ENCODE peak calls at places on chromosomes 6 and 20, in six cellular contexts. One of them, this sample, is unnamed.

GRCh38 chr6:82227770-82228169 is 19.8 kb downstream of the IBTK start:
- DNase-seq in A549: no peak
- DNase-seq in HL-60: no peak
- DNase-seq in Panc1: no peak
- DNase-seq in HepG2: no peak
- DNase-seq in HCT116: no peak
- DNase-seq in this sample: no peak

GRCh38 chr20:62238569-62239277 is 402 bp downstream of the OSBPL2 start:
- DNase-seq in A549: no peak
- DNase-seq in Panc1: no peak
- DNase-seq in HepG2: no peak
- DNase-seq in HL-60: peak; percentile 10
- DNase-seq in HCT116: no peak
- DNase-seq in this sample: peak; percentile 61

GRCh38 chr6:110682460-110682853 is 132.8 kb downstream of the CDK19 start:
- DNase-seq in HepG2: peak; percentile 85
- DNase-seq in A549: peak; percentile 35
- DNase-seq in HCT116: peak; percentile 77
- DNase-seq in Panc1: peak; percentile 92
- DNase-seq in HL-60: peak; percentile 91
- DNase-seq in this sample: peak; percentile 92

GRCh38 chr20:10060223-10060622 is 25.4 kb downstream of the ANKEF1 start:
- DNase-seq in HepG2: no peak
- DNase-seq in HCT116: no peak
- DNase-seq in A549: no peak
- DNase-seq in Panc1: no peak
- DNase-seq in HL-60: no peak
- DNase-seq in this sample: peak; percentile 27

GRCh38 chr20:58510921-58511320 is 4.3 kb downstream of the APCDD1L start:
- DNase-seq in HCT116: no peak
- DNase-seq in HepG2: no peak
- DNase-seq in HL-60: no peak
- DNase-seq in A549: no peak
- DNase-seq in Panc1: no peak
- DNase-seq in this sample: no peak

GRCh38 chr6:169646906-169647567 is 54.8 kb downstream of the WDR27 start:
- DNase-seq in HL-60: no peak
- DNase-seq in HepG2: no peak
- DNase-seq in HCT116: no peak
- DNase-seq in A549: no peak
- DNase-seq in Panc1: no peak
- DNase-seq in this sample: no peak

GRCh38 chr6:140537834-140538680 is 1163.6 kb upstream of the CITED2 start:
- DNase-seq in HepG2: peak; percentile 66
- DNase-seq in HCT116: no peak
- DNase-seq in HL-60: no peak
- DNase-seq in A549: peak; percentile 3
- DNase-seq in Panc1: peak; percentile 83
- DNase-seq in this sample: peak; percentile 62

GRCh38 chr20:63519765-63520593 is 586 bp upstream of the PPDPF start:
- DNase-seq in HepG2: no peak
- DNase-seq in HL-60: no peak
- DNase-seq in Panc1: no peak
- DNase-seq in HCT116: no peak
- DNase-seq in A549: peak; percentile 69
- DNase-seq in this sample: peak; percentile 86

GRCh38 chr6:160986831-160987230 is 4.7 kb upstream of the MAP3K4 start:
- DNase-seq in A549: no peak
- DNase-seq in Panc1: no peak
- DNase-seq in HepG2: no peak
- DNase-seq in HL-60: peak; percentile 53
- DNase-seq in HCT116: no peak
- DNase-seq in this sample: no peak

GRCh38 chr6:7572213-7572943 is 17.6 kb upstream of the SNRNP48 start:
- DNase-seq in Panc1: no peak
- DNase-seq in A549: no peak
- DNase-seq in HCT116: no peak
- DNase-seq in HL-60: no peak
- DNase-seq in HepG2: no peak
- DNase-seq in this sample: no peak

GRCh38 chr6:99514089-99514488 is 1.1 kb downstream of the USP45 start:
- DNase-seq in A549: no peak
- DNase-seq in HL-60: no peak
- DNase-seq in Panc1: no peak
- DNase-seq in HepG2: no peak
- DNase-seq in HCT116: no peak
- DNase-seq in this sample: peak; percentile 27

GRCh38 chr6:107870379-107870778 is 46.3 kb upstream of the SCML4 start:
- DNase-seq in HCT116: no peak
- DNase-seq in Panc1: no peak
- DNase-seq in HL-60: no peak
- DNase-seq in HepG2: no peak
- DNase-seq in A549: no peak
- DNase-seq in this sample: no peak

GRCh38 chr6:98514073-98514720 is 320.2 kb upstream of the POU3F2 start:
- DNase-seq in HCT116: no peak
- DNase-seq in Panc1: no peak
- DNase-seq in HL-60: no peak
- DNase-seq in A549: no peak
- DNase-seq in HepG2: no peak
- DNase-seq in this sample: no peak

GRCh38 chr20:289693-290080 is 863 bp downstream of the C20orf96 start:
- DNase-seq in A549: no peak
- DNase-seq in HL-60: no peak
- DNase-seq in HCT116: no peak
- DNase-seq in Panc1: no peak
- DNase-seq in HepG2: no peak
- DNase-seq in this sample: no peak

GRCh38 chr20:21981607-21982344 is 276.3 kb downstream of the PAX1 start:
- DNase-seq in HepG2: peak; percentile 65
- DNase-seq in A549: no peak
- DNase-seq in HCT116: no peak
- DNase-seq in Panc1: no peak
- DNase-seq in HL-60: no peak
- DNase-seq in this sample: no peak

GRCh38 chr6:131443514-131443913 is 129.5 kb upstream of the ARG1 start:
- DNase-seq in A549: no peak
- DNase-seq in HepG2: no peak
- DNase-seq in HCT116: no peak
- DNase-seq in HL-60: no peak
- DNase-seq in Panc1: no peak
- DNase-seq in this sample: no peak

GRCh38 chr20:38166707-38167233 is 1.7 kb upstream of the TGM2 start:
- DNase-seq in HL-60: no peak
- DNase-seq in Panc1: no peak
- DNase-seq in A549: no peak
- DNase-seq in HCT116: no peak
- DNase-seq in HepG2: no peak
- DNase-seq in this sample: no peak

GRCh38 chr20:38167466-38167850 is 2.4 kb upstream of the TGM2 start:
- DNase-seq in HepG2: no peak
- DNase-seq in Panc1: no peak
- DNase-seq in HL-60: no peak
- DNase-seq in A549: no peak
- DNase-seq in HCT116: no peak
- DNase-seq in this sample: no peak

GRCh38 chr20:38169636-38170035 is 4.6 kb upstream of the TGM2 start:
- DNase-seq in Panc1: no peak
- DNase-seq in HCT116: no peak
- DNase-seq in A549: no peak
- DNase-seq in HepG2: no peak
- DNase-seq in HL-60: no peak
- DNase-seq in this sample: no peak

GRCh38 chr20:38168791-38169589 is 3.9 kb upstream of the TGM2 start:
- DNase-seq in Panc1: no peak
- DNase-seq in A549: no peak
- DNase-seq in HL-60: peak; percentile 63
- DNase-seq in HepG2: peak; percentile 52
- DNase-seq in HCT116: no peak
- DNase-seq in this sample: no peak

DNA sequence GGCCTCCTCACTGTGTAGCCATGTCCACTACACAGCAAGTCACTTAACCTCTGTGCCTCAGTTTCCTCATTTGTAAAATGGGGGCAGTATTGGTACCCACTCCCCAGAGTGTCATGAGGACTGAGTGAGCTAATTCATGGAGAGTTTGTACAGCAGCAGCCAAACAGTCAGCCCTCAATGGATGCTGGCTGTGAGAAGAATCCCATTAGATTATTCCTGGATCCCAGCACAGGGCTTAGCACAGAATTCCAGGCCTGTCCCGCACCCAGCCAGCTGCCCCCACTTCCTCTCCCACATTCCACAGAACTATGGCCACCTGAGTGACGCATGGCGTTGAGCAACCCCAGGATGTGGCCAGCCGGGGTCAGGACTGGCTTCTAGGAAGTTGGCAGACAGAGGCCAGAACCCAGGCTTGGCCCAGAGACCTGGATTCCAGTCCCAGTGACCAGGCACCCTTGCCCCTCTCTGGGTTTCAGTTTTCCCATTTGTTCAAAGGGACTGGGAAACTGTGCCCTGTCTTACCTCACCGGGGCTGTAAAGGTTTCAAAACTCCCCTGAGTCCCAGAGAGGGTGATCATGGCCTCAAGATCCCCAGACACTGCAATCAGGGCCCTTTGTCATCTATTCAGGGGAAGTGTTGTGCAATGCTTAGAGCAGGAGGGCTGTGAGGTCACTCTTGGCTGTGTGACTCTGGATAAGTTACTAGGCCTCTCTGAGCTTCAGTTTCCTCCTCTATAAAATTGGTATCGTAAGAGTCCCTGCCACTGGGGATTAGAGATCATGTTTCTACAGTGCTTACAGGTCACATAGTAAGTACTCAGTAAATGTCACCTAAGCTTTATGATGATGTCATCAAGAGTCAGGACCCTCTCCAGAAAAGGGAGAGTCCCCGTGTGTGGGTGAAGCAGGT is 3.0 kb upstream of the TGM2 start:
- DNase-seq in A549: peak; percentile 57
- DNase-seq in Panc1: no peak
- DNase-seq in HepG2: peak; percentile 92
- DNase-seq in HL-60: peak; percentile 78
- DNase-seq in HCT116: no peak
- DNase-seq in this sample: peak; percentile 56
- TF ChIP-seq REST in A549: no peak
- TF ChIP-seq REST in Panc1: no peak
- TF ChIP-seq REST in HepG2: no peak
- TF ChIP-seq REST in HL-60: no peak
- TF ChIP-seq REST in HCT116: no peak
- TF ChIP-seq REST in this sample: no peak

GRCh38 chr6:16450285-16450684 is 211.9 kb downstream of the GMPR start:
- DNase-seq in HepG2: no peak
- DNase-seq in HCT116: peak; percentile 38
- DNase-seq in HL-60: no peak
- DNase-seq in Panc1: no peak
- DNase-seq in A549: no peak
- DNase-seq in this sample: no peak
- TF ChIP-seq REST in HepG2: no peak
- TF ChIP-seq REST in HCT116: no peak
- TF ChIP-seq REST in HL-60: no peak
- TF ChIP-seq REST in Panc1: no peak
- TF ChIP-seq REST in A549: no peak
- TF ChIP-seq REST in this sample: no peak

GRCh38 chr6:92806254-92806653 is 613.1 kb downstream of the EPHA7 start:
- DNase-seq in Panc1: no peak
- DNase-seq in HL-60: no peak
- DNase-seq in HCT116: no peak
- DNase-seq in A549: no peak
- DNase-seq in HepG2: no peak
- DNase-seq in this sample: no peak

DNA sequence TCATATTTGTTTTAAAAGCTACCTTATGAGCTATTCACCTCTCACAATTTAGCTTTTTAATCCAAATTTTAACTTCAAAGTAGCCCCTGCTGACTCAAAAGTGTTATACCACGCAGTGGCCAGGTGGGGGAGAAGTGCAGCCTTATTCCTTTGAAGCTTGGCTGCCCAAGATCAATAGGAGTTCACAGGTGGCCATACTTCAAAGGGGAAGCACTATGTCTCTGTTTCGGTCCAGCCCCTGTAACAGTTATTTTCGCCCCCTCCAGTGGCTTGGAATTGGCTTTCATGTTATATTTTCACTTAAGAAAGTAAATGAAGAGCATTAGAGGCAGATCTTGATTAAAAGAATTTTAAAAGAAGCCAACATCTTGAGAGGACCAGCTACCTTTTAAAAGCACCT is 608.4 kb downstream of the EPHA7 start:
- DNase-seq in HCT116: peak; percentile 3
- DNase-seq in A549: no peak
- DNase-seq in Panc1: peak; percentile 5
- DNase-seq in HL-60: peak; percentile 39
- DNase-seq in HepG2: peak; percentile 40
- DNase-seq in this sample: peak; percentile 86
- TF ChIP-seq REST in HCT116: no peak
- TF ChIP-seq REST in A549: no peak
- TF ChIP-seq REST in Panc1: no peak
- TF ChIP-seq REST in HL-60: no peak
- TF ChIP-seq REST in HepG2: no peak
- TF ChIP-seq REST in this sample: no peak

DNA sequence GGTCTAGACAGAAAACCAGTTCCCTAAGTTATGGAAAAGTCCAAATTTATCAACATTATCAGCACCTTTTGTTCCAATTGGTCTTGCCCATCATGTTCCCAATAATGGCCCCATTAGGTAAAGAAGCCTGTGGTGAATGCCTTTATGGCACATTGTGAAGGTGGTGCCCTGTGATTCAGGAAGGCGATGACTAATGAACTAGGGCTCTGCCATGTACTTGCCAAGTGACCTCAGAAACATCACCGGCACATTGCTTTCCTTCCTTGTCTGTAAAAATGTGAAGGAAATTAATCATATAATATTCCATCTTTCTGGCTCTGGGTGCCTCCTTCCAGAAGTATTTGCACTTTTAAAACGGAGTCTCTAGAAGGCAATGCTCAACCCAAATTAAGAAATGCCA is 132.3 kb downstream of the UNC5CL start:
- DNase-seq in HL-60: no peak
- DNase-seq in A549: peak; percentile 65
- DNase-seq in Panc1: peak; percentile 59
- DNase-seq in HCT116: no peak
- DNase-seq in HepG2: no peak
- DNase-seq in this sample: no peak
- TF ChIP-seq REST in HL-60: no peak
- TF ChIP-seq REST in A549: no peak
- TF ChIP-seq REST in Panc1: no peak
- TF ChIP-seq REST in HCT116: no peak
- TF ChIP-seq REST in HepG2: no peak
- TF ChIP-seq REST in this sample: no peak

GRCh38 chr20:48657426-48658197 is 170.2 kb downstream of the PREX1 start:
- DNase-seq in HepG2: peak; percentile 84
- DNase-seq in Panc1: peak; percentile 70
- DNase-seq in HL-60: peak; percentile 75
- DNase-seq in A549: peak; percentile 92
- DNase-seq in HCT116: peak; percentile 52
- DNase-seq in this sample: peak; percentile 79
- TF ChIP-seq REST in HepG2: no peak
- TF ChIP-seq REST in Panc1: no peak
- TF ChIP-seq REST in HL-60: no peak
- TF ChIP-seq REST in A549: no peak
- TF ChIP-seq REST in HCT116: no peak
- TF ChIP-seq REST in this sample: no peak

GRCh38 chr6:41707565-41708200 is 27.7 kb downstream of the TFEB start:
- DNase-seq in HL-60: peak; percentile 70
- DNase-seq in HepG2: no peak
- DNase-seq in HCT116: no peak
- DNase-seq in Panc1: no peak
- DNase-seq in A549: no peak
- DNase-seq in this sample: no peak
- TF ChIP-seq REST in HL-60: no peak
- TF ChIP-seq REST in HepG2: no peak
- TF ChIP-seq REST in HCT116: no peak
- TF ChIP-seq REST in Panc1: no peak
- TF ChIP-seq REST in A549: no peak
- TF ChIP-seq REST in this sample: no peak

This sample was measured in GM23338.